ENCODE peak calls at places on chromosomes 4 and X, in eight cellular contexts. One of them, this sample, is unnamed.

GRCh38 chr4:144650311-144650820 is 4.4 kb downstream of the HHIP start:
- DNase-seq in right atrium auricular region: no peak
- DNase-seq in A549: no peak
- DNase-seq in OCI-LY7: no peak
- DNase-seq in endodermal cell: no peak
- DNase-seq in IMR-90: no peak
- DNase-seq in BJ: no peak
- DNase-seq in foreskin keratinocyte: no peak
- DNase-seq in this sample: no peak

GRCh38 chr4:103915224-103915869 is 195.6 kb upstream of the TACR3 start:
- DNase-seq in right atrium auricular region: no peak
- DNase-seq in A549: no peak
- DNase-seq in OCI-LY7: peak
- DNase-seq in endodermal cell: no peak
- DNase-seq in IMR-90: no peak
- DNase-seq in BJ: no peak
- DNase-seq in foreskin keratinocyte: no peak
- DNase-seq in this sample: no peak

GRCh38 chr4:122803788-122804208 is 22.8 kb upstream of the FGF2 start:
- DNase-seq in right atrium auricular region: no peak
- DNase-seq in A549: no peak
- DNase-seq in OCI-LY7: no peak
- DNase-seq in endodermal cell: no peak
- DNase-seq in IMR-90: no peak
- DNase-seq in BJ: no peak
- DNase-seq in foreskin keratinocyte: no peak
- DNase-seq in this sample: no peak

GRCh38 chr4:3215256-3215655 is 33.7 kb upstream of the MSANTD1 start:
- DNase-seq in right atrium auricular region: no peak
- DNase-seq in A549: no peak
- DNase-seq in OCI-LY7: no peak
- DNase-seq in endodermal cell: no peak
- DNase-seq in IMR-90: no peak
- DNase-seq in BJ: no peak
- DNase-seq in foreskin keratinocyte: no peak
- DNase-seq in this sample: no peak

GRCh38 chr4:147096667-147097604 is 151.3 kb upstream of the TTC29 start:
- DNase-seq in right atrium auricular region: no peak
- DNase-seq in A549: peak
- DNase-seq in OCI-LY7: peak
- DNase-seq in endodermal cell: no peak
- DNase-seq in IMR-90: peak
- DNase-seq in BJ: no peak
- DNase-seq in foreskin keratinocyte: peak
- DNase-seq in this sample: peak

GRCh38 chr4:1035510-1035909 is 24.1 kb downstream of the FGFRL1 start:
- DNase-seq in right atrium auricular region: peak
- DNase-seq in A549: no peak
- DNase-seq in OCI-LY7: no peak
- DNase-seq in endodermal cell: no peak
- DNase-seq in IMR-90: no peak
- DNase-seq in BJ: no peak
- DNase-seq in foreskin keratinocyte: no peak
- DNase-seq in this sample: no peak

GRCh38 chrX:13868481-13869040 is 51.7 kb upstream of the GPM6B start:
- DNase-seq in right atrium auricular region: no peak
- DNase-seq in A549: no peak
- DNase-seq in OCI-LY7: no peak
- DNase-seq in endodermal cell: no peak
- DNase-seq in IMR-90: peak
- DNase-seq in BJ: peak
- DNase-seq in foreskin keratinocyte: no peak
- DNase-seq in this sample: no peak

GRCh38 chrX:8504451-8504850 is 39.8 kb downstream of the VCX3B start:
- DNase-seq in right atrium auricular region: no peak
- DNase-seq in A549: no peak
- DNase-seq in OCI-LY7: no peak
- DNase-seq in endodermal cell: no peak
- DNase-seq in IMR-90: peak
- DNase-seq in BJ: peak
- DNase-seq in foreskin keratinocyte: peak
- DNase-seq in this sample: peak

GRCh38 chr4:100190643-100191600 is 654 bp upstream of the DDIT4L start:
- DNase-seq in right atrium auricular region: no peak
- DNase-seq in A549: no peak
- DNase-seq in OCI-LY7: no peak
- DNase-seq in endodermal cell: peak
- DNase-seq in IMR-90: peak
- DNase-seq in BJ: no peak
- DNase-seq in foreskin keratinocyte: peak
- DNase-seq in this sample: peak

GRCh38 chrX:23764585-23764984 is 18.4 kb upstream of the SAT1 start:
- DNase-seq in right atrium auricular region: no peak
- DNase-seq in A549: no peak
- DNase-seq in OCI-LY7: no peak
- DNase-seq in endodermal cell: no peak
- DNase-seq in IMR-90: no peak
- DNase-seq in BJ: no peak
- DNase-seq in foreskin keratinocyte: no peak
- DNase-seq in this sample: no peak

GRCh38 chrX:123899701-123900100 is 39.8 kb downstream of the XIAP start:
- DNase-seq in right atrium auricular region: no peak
- DNase-seq in A549: no peak
- DNase-seq in OCI-LY7: no peak
- DNase-seq in endodermal cell: no peak
- DNase-seq in IMR-90: peak
- DNase-seq in BJ: no peak
- DNase-seq in foreskin keratinocyte: peak
- DNase-seq in this sample: peak

GRCh38 chr4:89257376-89257775 is 50.2 kb downstream of the GPRIN3 start:
- DNase-seq in right atrium auricular region: no peak
- DNase-seq in A549: no peak
- DNase-seq in OCI-LY7: no peak
- DNase-seq in endodermal cell: no peak
- DNase-seq in IMR-90: no peak
- DNase-seq in BJ: no peak
- DNase-seq in foreskin keratinocyte: no peak
- DNase-seq in this sample: no peak

GRCh38 chrX:117969337-117969736 is 147.3 kb downstream of the KLHL13 start:
- DNase-seq in right atrium auricular region: no peak
- DNase-seq in A549: no peak
- DNase-seq in OCI-LY7: no peak
- DNase-seq in endodermal cell: no peak
- DNase-seq in IMR-90: no peak
- DNase-seq in BJ: no peak
- DNase-seq in foreskin keratinocyte: no peak
- DNase-seq in this sample: no peak

GRCh38 chr4:8766610-8767009 is 105.0 kb downstream of the HMX1 start:
- DNase-seq in right atrium auricular region: no peak
- DNase-seq in A549: no peak
- DNase-seq in OCI-LY7: no peak
- DNase-seq in endodermal cell: peak
- DNase-seq in IMR-90: no peak
- DNase-seq in BJ: no peak
- DNase-seq in foreskin keratinocyte: no peak
- DNase-seq in this sample: no peak

GRCh38 chrX:49053223-49054072 is 5.4 kb upstream of the CCDC120 start:
- DNase-seq in right atrium auricular region: no peak
- DNase-seq in A549: peak
- DNase-seq in OCI-LY7: peak
- DNase-seq in endodermal cell: peak
- DNase-seq in IMR-90: peak
- DNase-seq in BJ: no peak
- DNase-seq in foreskin keratinocyte: no peak
- DNase-seq in this sample: no peak

DNA sequence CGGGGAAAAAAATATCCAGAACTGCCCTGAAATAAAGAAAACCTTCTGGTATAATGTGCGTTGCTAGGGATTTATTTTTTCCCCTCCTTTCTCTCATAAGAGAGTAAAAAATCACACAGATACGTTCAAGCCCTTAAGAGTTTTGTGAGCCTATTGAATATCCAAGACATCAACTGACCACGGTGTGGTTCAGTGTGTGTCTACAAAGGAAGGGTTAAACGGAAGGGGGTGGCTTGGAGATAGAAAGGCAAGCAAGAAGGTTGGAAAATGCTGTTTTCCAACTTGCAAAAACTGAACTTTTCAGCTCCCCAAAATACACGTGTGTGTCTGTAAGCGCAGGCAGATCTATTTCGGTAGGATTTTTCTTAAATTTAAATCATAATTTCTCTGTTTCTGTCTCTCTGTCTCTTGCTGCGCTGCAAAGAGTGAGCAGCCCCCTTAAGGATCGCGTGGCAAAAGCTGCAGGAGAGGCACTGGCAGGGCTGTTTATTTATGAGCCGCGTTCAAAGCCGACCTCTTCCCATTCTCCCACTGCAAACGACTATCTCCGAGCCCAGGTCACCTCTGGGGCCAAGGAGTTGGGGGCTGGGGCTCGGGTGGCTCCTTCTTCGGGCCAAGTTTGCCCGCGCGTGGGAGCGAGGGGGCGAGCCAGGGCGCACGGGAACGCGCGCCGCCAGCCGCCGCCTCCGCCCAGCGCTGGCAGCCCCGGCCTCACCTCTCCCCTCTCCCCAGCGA is 477 bp upstream of the SLIT2 start:
- DNase-seq in right atrium auricular region: no peak
- DNase-seq in A549: no peak
- DNase-seq in OCI-LY7: no peak
- DNase-seq in endodermal cell: no peak
- DNase-seq in IMR-90: peak
- DNase-seq in BJ: no peak
- DNase-seq in foreskin keratinocyte: peak
- DNase-seq in this sample: no peak
- TF ChIP-seq CTCF in right atrium auricular region: peak
- TF ChIP-seq CTCF in A549: no peak
- TF ChIP-seq CTCF in OCI-LY7: no peak
- TF ChIP-seq CTCF in endodermal cell: no peak
- TF ChIP-seq CTCF in IMR-90: no peak
- TF ChIP-seq CTCF in BJ: no peak
- TF ChIP-seq CTCF in foreskin keratinocyte: no peak
- TF ChIP-seq CTCF in this sample: no peak

GRCh38 chr4:114378306-114378903 is 220.2 kb upstream of the UGT8 start:
- DNase-seq in right atrium auricular region: no peak
- DNase-seq in A549: no peak
- DNase-seq in OCI-LY7: no peak
- DNase-seq in endodermal cell: no peak
- DNase-seq in IMR-90: peak
- DNase-seq in BJ: no peak
- DNase-seq in foreskin keratinocyte: no peak
- DNase-seq in this sample: peak
- TF ChIP-seq CTCF in right atrium auricular region: peak
- TF ChIP-seq CTCF in A549: peak
- TF ChIP-seq CTCF in OCI-LY7: peak
- TF ChIP-seq CTCF in endodermal cell: peak
- TF ChIP-seq CTCF in IMR-90: peak
- TF ChIP-seq CTCF in BJ: peak
- TF ChIP-seq CTCF in foreskin keratinocyte: peak
- TF ChIP-seq CTCF in this sample: peak

GRCh38 chr4:116520886-116521285 is 564.5 kb downstream of the TRAM1L1 start:
- DNase-seq in right atrium auricular region: no peak
- DNase-seq in A549: no peak
- DNase-seq in OCI-LY7: no peak
- DNase-seq in endodermal cell: no peak
- DNase-seq in IMR-90: no peak
- DNase-seq in BJ: no peak
- DNase-seq in foreskin keratinocyte: no peak
- DNase-seq in this sample: no peak

GRCh38 chr4:116522922-116523321 is 562.5 kb downstream of the TRAM1L1 start:
- DNase-seq in right atrium auricular region: no peak
- DNase-seq in A549: no peak
- DNase-seq in OCI-LY7: no peak
- DNase-seq in endodermal cell: no peak
- DNase-seq in IMR-90: no peak
- DNase-seq in BJ: no peak
- DNase-seq in foreskin keratinocyte: no peak
- DNase-seq in this sample: no peak
- TF ChIP-seq CTCF in right atrium auricular region: no peak
- TF ChIP-seq CTCF in A549: no peak
- TF ChIP-seq CTCF in OCI-LY7: no peak
- TF ChIP-seq CTCF in endodermal cell: no peak
- TF ChIP-seq CTCF in IMR-90: no peak
- TF ChIP-seq CTCF in BJ: no peak
- TF ChIP-seq CTCF in foreskin keratinocyte: no peak
- TF ChIP-seq CTCF in this sample: no peak

GRCh38 chr4:182837831-182838230 is 79.4 kb downstream of the DCTD start:
- DNase-seq in right atrium auricular region: no peak
- DNase-seq in A549: no peak
- DNase-seq in OCI-LY7: no peak
- DNase-seq in endodermal cell: no peak
- DNase-seq in IMR-90: no peak
- DNase-seq in BJ: no peak
- DNase-seq in foreskin keratinocyte: no peak
- DNase-seq in this sample: no peak

GRCh38 chr4:182832352-182833120 is 84.7 kb downstream of the DCTD start:
- DNase-seq in right atrium auricular region: no peak
- DNase-seq in A549: no peak
- DNase-seq in OCI-LY7: no peak
- DNase-seq in endodermal cell: no peak
- DNase-seq in IMR-90: no peak
- DNase-seq in BJ: no peak
- DNase-seq in foreskin keratinocyte: no peak
- DNase-seq in this sample: no peak

GRCh38 chr4:182839256-182839655 is 77.9 kb downstream of the DCTD start:
- DNase-seq in right atrium auricular region: no peak
- DNase-seq in A549: no peak
- DNase-seq in OCI-LY7: no peak
- DNase-seq in endodermal cell: no peak
- DNase-seq in IMR-90: no peak
- DNase-seq in BJ: no peak
- DNase-seq in foreskin keratinocyte: no peak
- DNase-seq in this sample: no peak

GRCh38 chr4:182831376-182831775 is 85.8 kb downstream of the DCTD start:
- DNase-seq in right atrium auricular region: no peak
- DNase-seq in A549: no peak
- DNase-seq in OCI-LY7: no peak
- DNase-seq in endodermal cell: no peak
- DNase-seq in IMR-90: no peak
- DNase-seq in BJ: no peak
- DNase-seq in foreskin keratinocyte: no peak
- DNase-seq in this sample: no peak

DNA sequence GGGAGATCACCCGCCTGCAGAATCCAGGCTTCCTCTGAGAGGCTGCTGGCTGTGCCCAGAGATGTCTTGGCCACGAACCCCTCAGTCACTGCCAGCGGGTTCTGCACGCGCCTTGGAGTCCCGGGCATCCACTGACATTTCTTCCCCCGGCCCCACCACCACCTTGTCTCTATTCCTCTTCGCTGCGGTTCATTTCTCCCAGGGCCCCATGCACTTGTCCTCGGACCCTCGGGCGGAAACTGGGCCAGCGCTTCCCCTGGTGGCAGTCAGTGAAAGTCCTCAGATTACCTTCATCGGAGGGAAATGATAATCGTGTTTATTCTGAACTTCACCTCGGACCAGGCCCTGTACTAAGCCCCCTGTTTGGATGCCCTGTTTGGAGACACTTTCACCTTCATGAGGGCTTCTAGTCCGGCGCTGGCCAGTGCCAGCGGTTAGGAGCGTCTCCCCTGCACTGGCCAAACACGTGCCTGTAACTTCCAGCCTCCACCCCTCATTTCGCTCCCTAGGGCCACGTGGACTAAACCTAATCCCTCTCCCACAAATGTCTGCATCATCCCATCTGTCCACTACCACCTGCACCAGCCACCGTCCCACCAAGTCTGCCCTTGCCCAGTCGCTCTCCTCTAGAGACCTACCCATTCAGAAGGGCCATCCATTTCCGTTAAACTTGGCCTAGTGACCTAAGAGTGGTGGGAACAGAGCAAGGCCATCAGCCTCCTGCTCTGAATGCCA is 82.0 kb downstream of the DCTD start:
- DNase-seq in right atrium auricular region: no peak
- DNase-seq in A549: no peak
- DNase-seq in OCI-LY7: no peak
- DNase-seq in endodermal cell: peak
- DNase-seq in IMR-90: no peak
- DNase-seq in BJ: no peak
- DNase-seq in foreskin keratinocyte: no peak
- DNase-seq in this sample: no peak
- TF ChIP-seq CTCF in right atrium auricular region: no peak
- TF ChIP-seq CTCF in A549: no peak
- TF ChIP-seq CTCF in OCI-LY7: no peak
- TF ChIP-seq CTCF in endodermal cell: peak
- TF ChIP-seq CTCF in IMR-90: no peak
- TF ChIP-seq CTCF in BJ: no peak
- TF ChIP-seq CTCF in foreskin keratinocyte: no peak
- TF ChIP-seq CTCF in this sample: peak

This sample was measured in HFFc6.